ENCODE peak calls at places on chromosomes 2 and 18, in five cellular contexts. T, H, U, P and X are unnamed samples.
A peak's percentile ranks its signal among the peaks of the same experiment; 100 is the strongest.

GRCh38 chr2:207531024-207531411 is 1.3 kb downstream of the CREB1 start:
- DNase-seq in H (peak; percentile 87), P (peak; percentile 26), T (peak; percentile 36), U (peak; percentile 31), X (no peak)

GRCh38 chr2:38184964-38185603 is 109.1 kb upstream of the CYP1B1 start:
- DNase-seq in P (peak; percentile 62), T (no peak), H (peak; percentile 58), U (peak; percentile 60), X (no peak)

GRCh38 chr18:8948471-8949149 is 153.9 kb upstream of the NDUFV2 start:
- DNase-seq in P (no peak), H (peak; percentile 93), T (peak; percentile 79), U (no peak), X (no peak)

GRCh38 chr2:97704989-97705388 is 8.4 kb upstream of the ZAP70 start:
- DNase-seq in T (no peak), U (no peak), P (no peak), H (peak; percentile 59), X (no peak)

GRCh38 chr2:196435189-196435588 is 204.3 kb upstream of the CCDC150 start:
- DNase-seq in H (no peak), P (no peak), T (peak; percentile 17), U (no peak), X (no peak)

GRCh38 chr2:236200378-236200777 is 32.2 kb upstream of the GBX2 start:
- DNase-seq in U (no peak), P (no peak), T (no peak), H (no peak), X (no peak)

GRCh38 chr2:241035142-241035817 is 36.9 kb downstream of the SNED1 start:
- DNase-seq in P (peak; percentile 68), T (no peak), U (peak; percentile 37), H (no peak), X (no peak)

GRCh38 chr2:176157499-176158305 is 595 bp downstream of the HOXD3 start:
- DNase-seq in U (no peak), T (no peak), H (no peak), P (no peak), X (no peak)

GRCh38 chr2:230205034-230205433 is 14.8 kb downstream of the SP110 start:
- DNase-seq in U (no peak), H (no peak), P (no peak), T (no peak), X (no peak)

DNA sequence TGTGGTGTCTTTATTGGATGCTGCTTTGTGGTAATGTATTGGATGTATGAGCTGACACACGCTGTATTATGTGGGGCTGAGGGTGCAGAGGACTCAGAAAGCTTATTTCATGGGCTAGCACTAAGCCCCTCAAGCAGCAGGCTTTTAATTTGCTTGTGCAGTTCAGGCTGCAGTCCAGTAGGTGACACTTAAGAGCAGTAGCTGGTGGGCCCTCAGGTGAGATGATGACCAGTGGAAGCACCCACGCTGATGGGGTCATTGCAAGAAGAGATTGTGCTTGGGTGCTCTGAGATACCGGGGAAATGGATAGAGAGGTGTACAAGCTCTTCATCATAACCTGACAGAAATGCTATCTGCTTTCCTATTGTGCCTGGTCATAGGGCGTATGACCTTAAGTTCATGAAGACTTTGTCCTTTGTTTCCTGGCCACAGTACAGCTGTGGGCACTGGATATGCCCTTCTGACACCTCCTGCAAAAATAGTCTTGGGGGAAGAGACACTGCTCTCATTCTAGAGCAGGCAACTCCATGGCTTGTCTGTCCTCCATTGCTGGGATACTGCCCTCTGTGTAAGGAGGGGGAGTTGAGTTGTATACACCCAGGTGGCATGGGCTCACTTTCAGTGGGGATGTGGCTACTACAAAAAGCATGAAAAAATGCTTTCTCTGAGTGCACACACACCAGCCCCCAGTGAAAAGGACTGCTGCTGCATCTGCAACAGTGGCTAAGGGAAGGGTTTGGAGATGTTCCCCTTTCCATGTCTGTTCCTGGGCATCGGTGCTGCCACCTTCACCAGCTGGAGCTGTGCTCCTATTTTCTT is 205.7 kb upstream of the ZSWIM2 start:
- DNase-seq in U (no peak), H (peak; percentile 1), P (no peak), T (no peak), X (no peak)
- TF ChIP-seq CTCF in U (no peak), H (no peak), P (no peak), T (peak; percentile 27), X (no peak)

GRCh38 chr18:72652990-72653593 is 109.0 kb upstream of the CBLN2 start:
- DNase-seq in H (no peak), U (peak; percentile 48), T (peak; percentile 65), P (peak; percentile 52), X (peak; percentile 62)
- TF ChIP-seq CTCF in H (no peak), U (peak; percentile 63), T (peak; percentile 60), P (peak; percentile 52), X (peak; percentile 84)

DNA sequence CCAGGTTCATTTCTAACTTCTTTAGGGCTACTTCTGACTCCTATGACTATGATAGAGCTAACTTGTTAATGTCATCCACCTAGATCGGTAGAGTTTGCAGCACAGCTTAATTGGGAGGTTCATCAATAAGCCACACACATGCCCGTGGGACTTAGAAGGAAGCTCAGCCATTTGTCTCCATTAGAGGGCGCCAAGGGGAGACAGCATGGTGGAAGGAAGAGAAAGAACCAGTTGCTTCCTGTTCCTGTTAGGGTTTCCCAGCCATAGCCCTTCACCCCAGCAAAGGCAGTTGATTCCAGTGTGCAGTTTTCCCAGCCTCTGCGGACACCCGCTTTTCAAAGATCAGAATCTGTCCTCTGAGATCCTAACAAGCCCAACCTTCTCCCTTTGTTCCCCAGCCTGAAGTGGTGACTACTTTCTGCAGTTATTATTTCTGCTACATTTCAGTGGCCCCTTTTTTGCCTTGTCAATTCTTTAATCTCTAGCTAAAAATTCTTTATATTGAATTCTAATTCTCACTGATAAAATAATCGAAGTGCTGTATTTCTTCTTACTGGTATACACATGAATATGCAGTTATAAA is 30.3 kb downstream of the MAIP1 start:
- DNase-seq in H (peak; percentile 72), P (peak; percentile 35), T (peak; percentile 90), U (no peak), X (peak; percentile 33)
- TF ChIP-seq CTCF in H (peak; percentile 88), P (no peak), T (peak; percentile 96), U (peak; percentile 41), X (peak; percentile 70)

DNA sequence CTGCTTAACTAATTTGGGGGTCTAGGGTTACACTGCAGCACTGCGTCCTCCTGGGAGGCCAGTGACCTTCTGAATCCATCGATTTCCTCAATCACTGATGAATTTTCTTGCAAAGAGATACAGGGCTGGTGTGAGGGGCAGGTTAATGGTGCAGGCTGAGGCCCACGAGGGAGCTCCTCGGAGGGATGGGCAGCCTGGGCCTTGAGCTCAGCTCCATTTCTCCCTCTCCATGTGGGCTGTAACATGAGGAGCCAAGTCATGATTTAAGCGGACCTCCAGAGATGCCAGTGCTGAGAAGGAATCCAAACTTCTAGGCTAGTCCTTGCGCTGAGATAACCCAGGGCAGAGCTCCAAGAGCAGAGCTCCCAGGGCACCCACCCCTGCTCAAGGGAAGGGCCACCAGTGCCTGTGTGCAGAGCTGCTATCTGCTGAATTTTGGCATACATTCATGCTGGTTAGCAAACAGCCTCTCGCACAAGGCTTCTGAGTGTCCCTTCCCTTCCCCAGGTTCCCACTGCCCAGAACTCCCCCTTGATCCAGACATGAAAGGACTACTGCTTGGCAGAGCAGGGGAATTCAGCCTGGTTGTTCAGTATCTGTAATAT is 95.1 kb downstream of the MRO start:
- DNase-seq in H (no peak), U (no peak), T (no peak), P (no peak), X (no peak)
- TF ChIP-seq CTCF in H (no peak), U (no peak), T (no peak), P (no peak), X (no peak)

DNA sequence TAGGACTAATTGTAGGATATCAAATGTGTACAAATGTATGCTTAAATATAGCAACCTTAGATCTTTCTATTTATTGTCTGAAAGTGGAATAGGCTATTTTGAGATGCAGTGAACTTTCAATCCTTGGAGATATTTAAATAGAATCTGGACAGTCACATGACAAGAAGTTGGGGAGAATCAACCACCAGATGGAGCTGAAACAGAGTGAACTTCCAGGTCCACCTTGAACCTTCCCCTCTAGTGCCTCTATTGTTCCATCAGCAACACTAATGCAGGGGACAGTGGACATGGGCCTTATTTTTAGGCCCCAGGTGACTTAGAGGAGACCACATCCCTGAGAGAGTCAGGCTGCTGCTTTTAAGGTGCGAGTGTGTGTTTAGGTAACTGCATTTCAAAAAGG is 37.0 kb upstream of the CRIM1 start:
- DNase-seq in U (no peak), P (no peak), T (peak; percentile 35), H (peak; percentile 27), X (no peak)
- TF ChIP-seq CTCF in U (no peak), P (no peak), T (peak; percentile 47), H (peak; percentile 35), X (no peak)

GRCh38 chr2:11830708-11831301 is 84.4 kb downstream of the LPIN1 start:
- DNase-seq in P (no peak), T (no peak), H (no peak), U (no peak), X (no peak)

GRCh38 chr2:11828933-11829323 is 82.5 kb downstream of the LPIN1 start:
- DNase-seq in U (no peak), P (no peak), T (no peak), H (no peak), X (no peak)

GRCh38 chr2:11829947-11830707 is 83.7 kb downstream of the LPIN1 start:
- DNase-seq in H (peak; percentile 93), P (peak; percentile 73), T (peak; percentile 98), U (peak; percentile 69), X (no peak)

GRCh38 chr2:11827547-11827946 is 81.1 kb downstream of the LPIN1 start:
- DNase-seq in P (peak; percentile 52), U (peak; percentile 57), H (no peak), T (no peak), X (no peak)

GRCh38 chr2:11829324-11829946 is 83.0 kb downstream of the LPIN1 start:
- DNase-seq in T (peak; percentile 68), H (no peak), P (peak; percentile 62), U (peak; percentile 57), X (no peak)
- TF ChIP-seq CTCF in T (peak; percentile 56), H (peak; percentile 59), P (peak; percentile 26), U (peak; percentile 46), X (peak; percentile 34)

DNA sequence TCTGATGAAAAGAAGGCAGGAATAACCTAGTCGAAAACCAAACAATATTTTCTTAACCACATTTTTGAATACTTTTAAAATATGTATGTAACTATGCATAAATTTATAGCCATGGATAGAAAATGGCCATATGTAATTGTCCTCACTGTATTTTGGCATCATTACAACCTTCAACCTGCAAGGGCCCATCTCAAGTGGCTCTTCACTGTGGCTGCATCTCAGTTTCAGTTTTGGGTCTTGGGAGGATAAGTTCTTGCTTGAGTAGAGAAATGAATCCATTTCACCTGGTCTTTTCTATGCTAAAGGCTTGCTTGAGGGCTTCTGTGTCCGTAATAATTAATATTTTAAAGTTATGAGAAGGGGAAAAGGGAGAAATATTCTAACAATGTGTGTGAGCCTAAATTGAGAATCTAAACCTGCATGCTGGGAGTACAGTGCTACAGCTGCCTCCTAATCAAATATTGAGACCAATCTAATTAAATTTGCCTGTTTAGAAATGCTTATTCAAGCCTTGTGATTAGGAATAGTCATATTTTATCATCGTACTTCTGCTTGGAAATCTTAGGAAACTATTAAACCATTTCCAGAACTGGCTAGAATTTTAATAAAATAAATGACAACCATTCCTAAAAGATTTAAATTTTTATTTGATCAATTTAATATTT is 92.5 kb downstream of the EML4 start:
- DNase-seq in T (no peak), P (no peak), U (no peak), H (no peak), X (no peak)
- TF ChIP-seq CTCF in T (no peak), P (no peak), U (no peak), H (no peak), X (no peak)

GRCh38 chr2:112000399-112001135 is 54.5 kb upstream of the TMEM87B start:
- DNase-seq in U (no peak), T (no peak), H (no peak), P (no peak), X (no peak)
- TF ChIP-seq CTCF in U (no peak), T (no peak), H (no peak), P (no peak), X (no peak)